ENCODE peak calls at places on chromosome 14, in four cellular contexts. H is K562, Q is GM12878, W is IMR-90. O is an unnamed sample.
A peak's percentile ranks its signal among the peaks of the same experiment; 100 is the strongest.

GRCh38 chr14:64954491-64955240 is 12.1 kb upstream of the GPX2 start:
- DNase-seq in W (no peak), H (no peak), Q (no peak), O (no peak)

GRCh38 chr14:93937519-93937918 is 10.4 kb downstream of the FAM181A start:
- DNase-seq in Q (no peak), H (no peak), W (no peak), O (no peak)

GRCh38 chr14:54683882-54684794 is 117.2 kb downstream of the SAMD4A start:
- DNase-seq in Q (no peak), W (peak; percentile 80), H (no peak), O (peak; percentile 81)

GRCh38 chr14:74251546-74252030 is 12.3 kb downstream of the VSX2 start:
- DNase-seq in W (peak; percentile 69), H (peak; percentile 78), Q (peak; percentile 13), O (peak; percentile 60)

GRCh38 chr14:58817846-58818245 is 180.1 kb downstream of the DACT1 start:
- DNase-seq in W (peak; percentile 50), H (no peak), Q (no peak), O (no peak)

GRCh38 chr14:79831198-79831890 is 380.0 kb downstream of the DIO2 start:
- DNase-seq in H (no peak), Q (no peak), W (peak; percentile 86), O (no peak)

GRCh38 chr14:37150414-37150813 is 22.0 kb downstream of the SLC25A21 start:
- DNase-seq in Q (no peak), H (peak; percentile 47), W (peak; percentile 58), O (peak; percentile 58)

GRCh38 chr14:97490521-97491070 is 693.4 kb downstream of the VRK1 start:
- DNase-seq in Q (no peak), H (no peak), W (no peak), O (no peak)

GRCh38 chr14:35231207-35231755 is 60.9 kb upstream of the PSMA6 start:
- DNase-seq in Q (no peak), H (no peak), W (no peak), O (no peak)

GRCh38 chr14:85534435-85534834 is 4.5 kb downstream of the FLRT2 start:
- DNase-seq in W (peak; percentile 24), Q (no peak), H (no peak), O (peak; percentile 41)

GRCh38 chr14:85532981-85533820 is 3.3 kb downstream of the FLRT2 start:
- DNase-seq in W (peak; percentile 87), H (no peak), Q (no peak), O (peak; percentile 88)

GRCh38 chr14:85534914-85535313 is 5.0 kb downstream of the FLRT2 start:
- DNase-seq in Q (no peak), W (no peak), H (no peak), O (peak; percentile 47)

GRCh38 chr14:85532570-85532969 is 2.6 kb downstream of the FLRT2 start:
- DNase-seq in Q (no peak), H (no peak), W (no peak), O (no peak)

GRCh38 chr14:85533821-85534271 is 3.9 kb downstream of the FLRT2 start:
- DNase-seq in Q (no peak), W (peak; percentile 15), H (no peak), O (peak; percentile 24)
- TF ChIP-seq FOS in Q (no peak), W (no peak), H (no peak), O (no peak)

DNA sequence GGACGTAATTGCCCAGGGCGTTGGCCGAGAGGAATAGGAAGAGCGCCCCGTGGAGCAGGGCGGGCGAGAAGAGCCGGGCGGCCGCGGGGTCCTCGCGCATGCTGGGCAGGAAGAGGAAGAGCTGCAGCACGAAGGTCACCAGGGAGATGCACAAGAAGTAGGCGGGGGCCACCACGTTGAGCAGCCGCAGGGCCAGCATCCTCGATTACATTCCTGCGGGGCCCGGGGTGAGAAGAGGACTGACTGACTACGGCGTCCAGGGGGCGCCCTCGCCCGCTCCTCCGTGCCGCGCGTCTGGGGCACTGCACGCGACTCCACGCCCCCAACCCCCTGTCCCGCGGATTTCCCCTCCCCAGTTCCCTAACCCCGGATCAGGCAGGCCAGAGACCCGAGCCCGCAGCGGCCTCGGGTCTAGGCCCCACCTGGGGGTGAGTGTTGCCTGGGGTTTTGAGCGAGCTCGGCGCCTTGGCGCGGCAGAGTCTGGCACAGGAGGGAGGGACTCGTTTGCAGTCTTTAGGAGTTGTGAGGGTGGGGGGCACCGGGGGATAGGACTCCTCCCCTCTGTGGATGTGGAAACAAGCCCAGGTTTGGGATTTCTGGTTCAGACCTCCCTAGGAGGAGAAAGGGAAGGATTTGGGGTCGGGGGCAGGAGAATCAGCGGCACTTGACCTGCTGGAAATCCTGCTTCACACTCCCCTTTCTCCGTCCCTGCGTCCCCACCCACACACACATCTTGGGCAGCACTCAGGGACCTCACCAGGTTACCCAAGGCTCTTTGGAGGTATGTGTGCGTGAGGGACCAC is 1.9 kb downstream of the ZDHHC22 start:
- DNase-seq in W (no peak), Q (no peak), H (peak; percentile 58), O (no peak)
- H3K4me2 ChIP-seq in W (no peak overlapping the region), Q (no peak overlapping the region), H (no peak overlapping the region), O (peak overlapping the region; percentile 57)

GRCh38 chr14:78363008-78363407 is 192.8 kb downstream of the NRXN3 start:
- DNase-seq in H (no peak), W (no peak), Q (no peak), O (no peak)
- TF ChIP-seq FOS in H (no peak), W (no peak), Q (no peak), O (no peak)

GRCh38 chr14:95895720-95896119 is 19.1 kb downstream of the TUNAR start:
- DNase-seq in H (peak; percentile 20), Q (no peak), W (no peak), O (no peak)

GRCh38 chr14:95896628-95897027 is 20.0 kb downstream of the TUNAR start:
- DNase-seq in Q (no peak), W (no peak), H (no peak), O (no peak)

GRCh38 chr14:95889236-95889979 is 12.8 kb downstream of the TUNAR start:
- DNase-seq in Q (peak; percentile 5), H (no peak), W (no peak), O (no peak)

GRCh38 chr14:95891742-95892141 is 15.1 kb downstream of the TUNAR start:
- DNase-seq in H (no peak), Q (no peak), W (peak; percentile 75), O (no peak)

GRCh38 chr14:95892142-95892541 is 15.5 kb downstream of the TUNAR start:
- DNase-seq in H (no peak), Q (no peak), W (no peak), O (no peak)
- H3K4me2 ChIP-seq in H (no peak overlapping the region), Q (no peak overlapping the region), W (no peak overlapping the region), O (no peak overlapping the region)

GRCh38 chr14:29892327-29892726 is 35.3 kb downstream of the PRKD1 start:
- DNase-seq in Q (no peak), H (no peak), W (peak; percentile 13), O (no peak)
- TF ChIP-seq FOS in Q (no peak), H (no peak), W (no peak), O (no peak)